ENCODE peak calls at places on chromosomes 13 and 19, in seven cellular contexts. G, X, Y, H, O, N and B are unnamed samples.

GRCh38 chr19:42529248-42529764 is 1.0 kb upstream of the CEACAM1 start:
- DNase-seq in G (peak; percentile 56), O (no peak), X (peak; percentile 70), Y (peak; percentile 85), N (peak; percentile 83), H (peak; percentile 64), B (no peak)

GRCh38 chr13:71867101-71867814 is at the start of gene DACH1:
- DNase-seq in G (no peak), H (peak; percentile 25), N (peak; percentile 62), Y (peak; percentile 80), O (no peak), X (peak; percentile 17), B (no peak)

GRCh38 chr13:23384111-23384510 is 49.4 kb downstream of the SACS start:
- DNase-seq in Y (no peak), H (no peak), G (no peak), X (no peak), N (no peak), O (no peak), B (no peak)

GRCh38 chr19:12606796-12607195 is 3.8 kb downstream of the ZNF490 start:
- DNase-seq in O (no peak), H (no peak), N (no peak), Y (no peak), X (no peak), G (no peak), B (peak; percentile 28)

GRCh38 chr19:16594681-16595091 is 22.5 kb upstream of the SLC35E1 start:
- DNase-seq in N (no peak), Y (no peak), H (peak; percentile 78), O (no peak), X (no peak), G (no peak), B (no peak)

GRCh38 chr19:50361290-50362029 is 4.0 kb downstream of the NAPSA start:
- DNase-seq in X (no peak), Y (no peak), N (peak; percentile 86), O (no peak), H (no peak), G (no peak), B (no peak)

GRCh38 chr19:33301011-33301899 is 1.1 kb downstream of the CEBPA start:
- DNase-seq in H (no peak), O (no peak), X (no peak), Y (no peak), N (no peak), G (no peak), B (peak; percentile 69)

GRCh38 chr19:39997595-39998216 is 846 bp downstream of the ZNF546 start:
- DNase-seq in X (no peak), Y (no peak), N (no peak), O (no peak), G (no peak), H (no peak), B (no peak)

GRCh38 chr13:24355103-24355502 is 45.7 kb downstream of the C1QTNF9 start:
- DNase-seq in X (no peak), N (no peak), H (no peak), Y (no peak), O (no peak), G (no peak), B (no peak)

GRCh38 chr19:42560731-42561130 is 32.5 kb upstream of the CEACAM1 start:
- DNase-seq in O (no peak), H (no peak), Y (no peak), G (no peak), X (no peak), N (no peak), B (no peak)

GRCh38 chr19:19132912-19133311 is 5.4 kb downstream of the TMEM161A start:
- DNase-seq in X (no peak), G (no peak), O (no peak), N (no peak), Y (no peak), H (no peak), B (no peak)

GRCh38 chr19:46604781-46605355 is 3.7 kb downstream of the CALM3 start:
- DNase-seq in X (no peak), N (peak; percentile 42), H (no peak), O (no peak), G (no peak), Y (no peak), B (peak; percentile 66)

GRCh38 chr19:50252111-50252886 is 48.9 kb downstream of the MYH14 start:
- DNase-seq in H (no peak), X (no peak), G (no peak), N (no peak), Y (peak; percentile 35), O (no peak), B (no peak)

GRCh38 chr13:27264181-27264580 is 6.4 kb upstream of the RASL11A start:
- DNase-seq in H (no peak), Y (no peak), G (no peak), O (peak; percentile 31), X (no peak), N (no peak), B (no peak)

GRCh38 chr13:113589251-113589960 is 4.9 kb downstream of the TFDP1 start:
- DNase-seq in G (no peak), H (no peak), Y (peak; percentile 14), X (no peak), O (no peak), N (peak; percentile 37), B (no peak)

GRCh38 chr19:39304185-39304513 is 7.9 kb downstream of the IFNL1 start:
- DNase-seq in O (no peak), H (no peak), X (no peak), G (no peak), Y (no peak), N (no peak), B (no peak)

GRCh38 chr13:80547885-80548284 is 207.0 kb upstream of the SPRY2 start:
- DNase-seq in X (no peak), G (no peak), H (no peak), O (no peak), N (no peak), Y (no peak), B (no peak)

GRCh38 chr13:80551650-80552497 is 210.9 kb upstream of the SPRY2 start:
- DNase-seq in H (no peak), N (no peak), G (no peak), X (no peak), Y (no peak), O (no peak), B (no peak)

GRCh38 chr13:80547341-80547740 is 206.4 kb upstream of the SPRY2 start:
- DNase-seq in N (no peak), O (no peak), G (no peak), H (no peak), X (no peak), Y (no peak), B (no peak)

GRCh38 chr13:80553041-80553440 is 212.1 kb upstream of the SPRY2 start:
- DNase-seq in N (no peak), H (no peak), G (no peak), Y (no peak), O (no peak), X (no peak), B (no peak)

DNA sequence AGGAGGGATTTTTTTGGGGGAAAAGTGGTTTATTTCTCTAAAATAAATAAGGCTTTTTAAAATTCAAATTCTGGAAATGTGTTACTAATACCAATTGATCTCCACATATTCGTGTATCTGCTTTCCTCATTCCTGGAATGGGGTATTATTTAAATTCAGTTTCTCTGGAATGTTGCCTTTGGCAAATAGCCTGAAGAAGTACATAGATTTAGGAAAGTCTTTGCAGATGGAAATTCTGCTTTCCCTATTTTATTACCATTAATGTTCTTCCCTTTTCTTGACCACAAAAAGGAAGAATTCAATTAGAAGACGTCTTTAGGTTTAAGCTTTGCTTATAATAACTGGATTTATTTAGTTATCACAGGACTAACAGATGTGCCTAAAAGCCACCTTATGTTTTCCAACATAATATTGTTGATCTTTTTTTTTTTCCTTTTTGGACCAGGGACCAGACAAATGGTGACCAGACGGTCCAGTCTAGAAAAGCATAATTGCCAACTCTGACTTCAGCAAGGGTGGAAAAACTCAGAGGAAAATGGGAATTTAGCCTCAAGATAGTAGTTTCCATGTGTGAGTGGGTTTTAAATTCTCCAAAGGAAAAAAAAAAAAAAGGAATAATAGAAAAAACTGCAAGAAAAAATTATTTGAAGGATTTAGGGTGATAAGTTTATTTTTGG is 210.1 kb upstream of the SPRY2 start:
- DNase-seq in N (no peak), O (no peak), X (no peak), H (no peak), G (no peak), Y (no peak), B (no peak)
- H3K36me3 ChIP-seq in N (no peaks in the 10 kb centered on the region), O (no peaks in the 10 kb centered on the region), X (no peaks in the 10 kb centered on the region), H (no peaks in the 10 kb centered on the region), G (no peaks in the 10 kb centered on the region), Y (no peaks in the 10 kb centered on the region), B (no peaks in the 10 kb centered on the region)

GRCh38 chr13:101306773-101307172 is 109.5 kb downstream of the NALCN start:
- DNase-seq in H (no peak), Y (no peak), O (no peak), N (no peak), X (no peak), G (no peak), B (no peak)
- H3K4me1 ChIP-seq in H (no peaks in the 10 kb centered on the region), Y (no peaks in the 10 kb centered on the region), O (no peaks in the 10 kb centered on the region), N (peaks cover 11% of the 10 kb centered on the region), X (no peaks in the 10 kb centered on the region), G (no peaks in the 10 kb centered on the region), B (no peaks in the 10 kb centered on the region)

GRCh38 chr13:109871018-109871370 is 84.6 kb upstream of the IRS2 start:
- DNase-seq in H (no peak), N (no peak), O (no peak), G (no peak), Y (no peak), X (no peak), B (no peak)

GRCh38 chr13:109867766-109868165 is 81.4 kb upstream of the IRS2 start:
- DNase-seq in Y (no peak), N (no peak), G (no peak), X (no peak), H (no peak), O (no peak), B (no peak)

GRCh38 chr13:109869312-109870237 is 83.2 kb upstream of the IRS2 start:
- DNase-seq in H (no peak), X (no peak), Y (peak; percentile 47), N (peak; percentile 86), G (no peak), O (peak; percentile 70), B (peak; percentile 93)

GRCh38 chr13:109870281-109871017 is 84.1 kb upstream of the IRS2 start:
- DNase-seq in G (no peak), Y (no peak), X (no peak), O (no peak), N (no peak), H (no peak), B (no peak)

DNA sequence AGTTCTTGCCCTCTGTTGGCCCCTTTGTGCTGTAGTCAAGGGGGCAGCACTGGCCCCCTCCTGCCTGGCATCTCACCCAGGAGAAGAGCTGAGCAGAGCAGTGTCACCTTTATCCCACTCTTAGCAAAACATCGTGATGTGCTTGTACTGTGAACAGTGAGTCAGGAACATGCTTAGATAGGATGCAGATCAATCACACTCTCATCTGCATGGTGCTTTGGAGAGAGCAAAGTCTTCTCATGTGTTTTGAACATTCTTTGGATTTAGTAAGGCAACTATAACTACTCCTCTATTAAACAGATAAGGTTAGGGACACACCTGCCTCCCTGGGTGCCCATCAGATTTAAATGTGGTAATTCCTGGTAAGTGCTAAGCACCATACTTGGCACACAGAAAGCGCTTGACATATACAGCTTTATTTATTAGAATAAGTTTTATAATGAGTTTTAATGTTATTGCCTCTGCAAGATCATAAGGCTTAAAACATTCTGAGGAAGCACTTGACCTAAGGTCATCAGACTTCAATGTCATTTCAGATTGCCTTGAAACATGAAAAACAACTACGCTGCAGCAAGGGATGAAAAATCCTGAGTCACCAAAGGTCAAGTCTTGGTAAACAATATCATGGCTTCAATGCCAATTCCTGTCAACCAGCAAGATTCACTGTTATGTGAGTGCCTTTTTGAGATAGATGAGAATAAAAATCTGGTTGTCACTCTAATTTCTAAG is 82.4 kb upstream of the IRS2 start:
- DNase-seq in Y (no peak), H (no peak), X (no peak), G (no peak), N (no peak), O (no peak), B (no peak)
- H3K4me3 ChIP-seq in Y (peak overlapping the region; percentile 7), H (no peak overlapping the region), X (no peak overlapping the region), G (no peak overlapping the region), N (peak overlapping the region; percentile 42), O (peak overlapping the region; percentile 35), B (no peak overlapping the region)

GRCh38 chr19:57992841-57993240 is 9.8 kb downstream of the ZNF606 start:
- DNase-seq in X (no peak), N (no peak), Y (no peak), O (no peak), G (no peak), H (no peak), B (no peak)
- H3K36me3 ChIP-seq in X (peaks cover 11% of the 10 kb centered on the region), N (peaks cover 16% of the 10 kb centered on the region), Y (peaks cover 7% of the 10 kb centered on the region), O (peaks cover 10% of the 10 kb centered on the region), G (peaks cover 36% of the 10 kb centered on the region), H (peaks cover 14% of the 10 kb centered on the region), B (peaks cover 90% of the 10 kb centered on the region)